ENCODE peak calls at places on chromosomes 7 and 10, in ten cellular contexts. One of them, this sample, is unnamed.

GRCh38 chr7:37488163-37488759 is 39.6 kb upstream of the ELMO1 start:
- DNase-seq in tibial nerve: no peak
- DNase-seq in transverse colon: no peak
- DNase-seq in spleen: no peak
- DNase-seq in body of pancreas: no peak
- DNase-seq in K562: no peak
- DNase-seq in uterus: no peak
- DNase-seq in breast epithelium: no peak
- DNase-seq in A549: peak; percentile 7
- DNase-seq in heart left ventricle: no peak
- DNase-seq in this sample: no peak

GRCh38 chr7:74709880-74710671 is 52.6 kb downstream of the GTF2I start:
- DNase-seq in transverse colon: no peak
- DNase-seq in tibial nerve: no peak
- DNase-seq in breast epithelium: no peak
- DNase-seq in A549: peak; percentile 38
- DNase-seq in K562: no peak
- DNase-seq in body of pancreas: no peak
- DNase-seq in heart left ventricle: no peak
- DNase-seq in uterus: no peak
- DNase-seq in spleen: no peak
- DNase-seq in this sample: no peak

GRCh38 chr7:121083138-121083789 is 94.8 kb downstream of the CPED1 start:
- DNase-seq in heart left ventricle: no peak
- DNase-seq in spleen: no peak
- DNase-seq in uterus: no peak
- DNase-seq in A549: no peak
- DNase-seq in breast epithelium: no peak
- DNase-seq in K562: peak; percentile 62
- DNase-seq in transverse colon: no peak
- DNase-seq in tibial nerve: no peak
- DNase-seq in body of pancreas: no peak
- DNase-seq in this sample: peak; percentile 44

GRCh38 chr10:119431034-119431767 is 111.3 kb downstream of the RGS10 start:
- DNase-seq in K562: peak; percentile 78
- DNase-seq in spleen: no peak
- DNase-seq in uterus: no peak
- DNase-seq in body of pancreas: no peak
- DNase-seq in breast epithelium: no peak
- DNase-seq in A549: no peak
- DNase-seq in tibial nerve: no peak
- DNase-seq in transverse colon: no peak
- DNase-seq in heart left ventricle: no peak
- DNase-seq in this sample: no peak

GRCh38 chr10:112750427-112751167 is 199.4 kb upstream of the TCF7L2 start:
- DNase-seq in A549: no peak
- DNase-seq in transverse colon: no peak
- DNase-seq in body of pancreas: no peak
- DNase-seq in tibial nerve: no peak
- DNase-seq in heart left ventricle: no peak
- DNase-seq in K562: no peak
- DNase-seq in breast epithelium: no peak
- DNase-seq in uterus: no peak
- DNase-seq in spleen: no peak
- DNase-seq in this sample: no peak

GRCh38 chr10:119333146-119333792 is 125.9 kb downstream of the GRK5 start:
- DNase-seq in breast epithelium: no peak
- DNase-seq in heart left ventricle: no peak
- DNase-seq in A549: no peak
- DNase-seq in tibial nerve: no peak
- DNase-seq in uterus: no peak
- DNase-seq in spleen: peak; percentile 49
- DNase-seq in transverse colon: no peak
- DNase-seq in body of pancreas: no peak
- DNase-seq in K562: no peak
- DNase-seq in this sample: no peak

GRCh38 chr7:123537026-123537642 is 2.7 kb upstream of the IQUB start:
- DNase-seq in breast epithelium: no peak
- DNase-seq in body of pancreas: no peak
- DNase-seq in transverse colon: no peak
- DNase-seq in uterus: no peak
- DNase-seq in K562: no peak
- DNase-seq in tibial nerve: no peak
- DNase-seq in heart left ventricle: no peak
- DNase-seq in spleen: no peak
- DNase-seq in A549: peak; percentile 25
- DNase-seq in this sample: no peak

GRCh38 chr7:22858640-22859561 is 36.3 kb upstream of the TOMM7 start:
- DNase-seq in K562: no peak
- DNase-seq in transverse colon: no peak
- DNase-seq in A549: peak; percentile 61
- DNase-seq in uterus: no peak
- DNase-seq in heart left ventricle: no peak
- DNase-seq in tibial nerve: no peak
- DNase-seq in body of pancreas: no peak
- DNase-seq in breast epithelium: peak; percentile 67
- DNase-seq in spleen: no peak
- DNase-seq in this sample: peak; percentile 42

GRCh38 chr7:138981332-138982203 is at the start of gene KIAA1549:
- DNase-seq in breast epithelium: no peak
- DNase-seq in body of pancreas: peak; percentile 80
- DNase-seq in A549: peak; percentile 72
- DNase-seq in uterus: peak; percentile 34
- DNase-seq in spleen: peak; percentile 87
- DNase-seq in heart left ventricle: peak; percentile 68
- DNase-seq in tibial nerve: no peak
- DNase-seq in K562: peak; percentile 98
- DNase-seq in transverse colon: peak; percentile 71
- DNase-seq in this sample: no peak

GRCh38 chr10:132575320-132576201 is 38.0 kb downstream of the INPP5A start:
- DNase-seq in body of pancreas: peak; percentile 55
- DNase-seq in uterus: no peak
- DNase-seq in tibial nerve: no peak
- DNase-seq in breast epithelium: peak; percentile 46
- DNase-seq in spleen: no peak
- DNase-seq in transverse colon: no peak
- DNase-seq in heart left ventricle: no peak
- DNase-seq in K562: no peak
- DNase-seq in A549: peak; percentile 48
- DNase-seq in this sample: no peak

GRCh38 chr10:111335826-111336225 is 259.0 kb downstream of the ADRA2A start:
- DNase-seq in breast epithelium: no peak
- DNase-seq in A549: no peak
- DNase-seq in K562: no peak
- DNase-seq in transverse colon: no peak
- DNase-seq in uterus: no peak
- DNase-seq in body of pancreas: no peak
- DNase-seq in heart left ventricle: no peak
- DNase-seq in spleen: no peak
- DNase-seq in tibial nerve: no peak
- DNase-seq in this sample: no peak

GRCh38 chr7:32870298-32870697 is 21.3 kb downstream of the KBTBD2 start:
- DNase-seq in tibial nerve: no peak
- DNase-seq in A549: no peak
- DNase-seq in uterus: no peak
- DNase-seq in body of pancreas: no peak
- DNase-seq in heart left ventricle: no peak
- DNase-seq in K562: no peak
- DNase-seq in transverse colon: no peak
- DNase-seq in breast epithelium: no peak
- DNase-seq in spleen: no peak
- DNase-seq in this sample: no peak

GRCh38 chr7:32390210-32390609 is 100.0 kb downstream of the LSM5 start:
- DNase-seq in K562: no peak
- DNase-seq in body of pancreas: no peak
- DNase-seq in spleen: no peak
- DNase-seq in A549: no peak
- DNase-seq in breast epithelium: no peak
- DNase-seq in tibial nerve: no peak
- DNase-seq in transverse colon: no peak
- DNase-seq in uterus: no peak
- DNase-seq in heart left ventricle: no peak
- DNase-seq in this sample: no peak

GRCh38 chr10:105585215-105585614 is 944.1 kb downstream of the SORCS3 start:
- DNase-seq in K562: no peak
- DNase-seq in transverse colon: no peak
- DNase-seq in uterus: no peak
- DNase-seq in A549: no peak
- DNase-seq in breast epithelium: no peak
- DNase-seq in heart left ventricle: no peak
- DNase-seq in body of pancreas: no peak
- DNase-seq in spleen: no peak
- DNase-seq in tibial nerve: no peak
- DNase-seq in this sample: no peak

GRCh38 chr10:105586451-105587098 is 945.5 kb downstream of the SORCS3 start:
- DNase-seq in spleen: no peak
- DNase-seq in A549: no peak
- DNase-seq in breast epithelium: no peak
- DNase-seq in heart left ventricle: no peak
- DNase-seq in transverse colon: no peak
- DNase-seq in uterus: no peak
- DNase-seq in K562: no peak
- DNase-seq in tibial nerve: no peak
- DNase-seq in body of pancreas: no peak
- DNase-seq in this sample: no peak

DNA sequence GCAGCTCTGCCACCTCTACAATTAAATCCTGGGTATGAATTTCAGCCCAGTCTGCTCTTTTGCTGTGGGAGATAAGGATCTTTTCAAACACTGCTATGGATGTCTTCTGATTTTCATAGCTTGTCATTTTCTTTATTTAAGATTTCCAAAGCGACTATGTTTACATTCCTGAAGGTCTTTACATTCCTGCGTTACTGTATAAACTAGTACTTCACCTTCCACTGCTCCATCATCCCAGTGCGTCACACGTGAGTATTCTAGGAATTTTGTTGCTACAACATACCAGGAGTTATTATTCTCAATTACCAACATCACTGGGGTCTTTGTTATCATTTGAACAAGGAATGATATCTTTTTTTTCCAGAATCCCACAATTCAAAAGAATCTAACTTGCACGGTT is 944.7 kb downstream of the SORCS3 start:
- DNase-seq in tibial nerve: no peak
- DNase-seq in transverse colon: no peak
- DNase-seq in breast epithelium: no peak
- DNase-seq in spleen: no peak
- DNase-seq in uterus: no peak
- DNase-seq in A549: peak; percentile 42
- DNase-seq in heart left ventricle: no peak
- DNase-seq in K562: no peak
- DNase-seq in body of pancreas: no peak
- DNase-seq in this sample: no peak
- TF ChIP-seq POLR2A in tibial nerve: no peak
- TF ChIP-seq POLR2A in transverse colon: no peak
- TF ChIP-seq POLR2A in breast epithelium: no peak
- TF ChIP-seq POLR2A in spleen: no peak
- TF ChIP-seq POLR2A in uterus: no peak
- TF ChIP-seq POLR2A in A549: no peak
- TF ChIP-seq POLR2A in heart left ventricle: no peak
- TF ChIP-seq POLR2A in K562: no peak
- TF ChIP-seq POLR2A in body of pancreas: no peak
- TF ChIP-seq POLR2A in this sample: no peak

GRCh38 chr10:125089486-125089885 is 70.9 kb downstream of the CTBP2 start:
- DNase-seq in spleen: peak; percentile 11
- DNase-seq in A549: no peak
- DNase-seq in breast epithelium: no peak
- DNase-seq in uterus: no peak
- DNase-seq in body of pancreas: no peak
- DNase-seq in transverse colon: no peak
- DNase-seq in tibial nerve: no peak
- DNase-seq in heart left ventricle: no peak
- DNase-seq in K562: no peak
- DNase-seq in this sample: no peak
- H3K4me1 ChIP-seq in spleen: peaks cover 56% of the 10 kb centered on the region
- H3K4me1 ChIP-seq in A549: peaks cover 42% of the 10 kb centered on the region
- H3K4me1 ChIP-seq in breast epithelium: no peaks in the 10 kb centered on the region
- H3K4me1 ChIP-seq in uterus: peaks cover 3% of the 10 kb centered on the region
- H3K4me1 ChIP-seq in body of pancreas: peaks cover 30% of the 10 kb centered on the region
- H3K4me1 ChIP-seq in transverse colon: peaks cover 19% of the 10 kb centered on the region
- H3K4me1 ChIP-seq in tibial nerve: peaks cover 10% of the 10 kb centered on the region
- H3K4me1 ChIP-seq in heart left ventricle: peaks cover 40% of the 10 kb centered on the region
- H3K4me1 ChIP-seq in K562: no peaks in the 10 kb centered on the region
- H3K4me1 ChIP-seq in this sample: peaks cover 72% of the 10 kb centered on the region

GRCh38 chr7:139989366-139990141 is 73.2 kb downstream of the PARP12 start:
- DNase-seq in uterus: no peak
- DNase-seq in breast epithelium: no peak
- DNase-seq in A549: no peak
- DNase-seq in K562: no peak
- DNase-seq in transverse colon: no peak
- DNase-seq in body of pancreas: no peak
- DNase-seq in spleen: no peak
- DNase-seq in heart left ventricle: no peak
- DNase-seq in tibial nerve: no peak
- DNase-seq in this sample: no peak

GRCh38 chr7:139990571-139990970 is 72.2 kb downstream of the PARP12 start:
- DNase-seq in spleen: no peak
- DNase-seq in K562: no peak
- DNase-seq in tibial nerve: no peak
- DNase-seq in uterus: no peak
- DNase-seq in body of pancreas: no peak
- DNase-seq in transverse colon: no peak
- DNase-seq in A549: no peak
- DNase-seq in breast epithelium: no peak
- DNase-seq in heart left ventricle: no peak
- DNase-seq in this sample: no peak

GRCh38 chr7:139990142-139990535 is 72.6 kb downstream of the PARP12 start:
- DNase-seq in transverse colon: no peak
- DNase-seq in tibial nerve: no peak
- DNase-seq in body of pancreas: no peak
- DNase-seq in uterus: no peak
- DNase-seq in spleen: no peak
- DNase-seq in heart left ventricle: no peak
- DNase-seq in A549: no peak
- DNase-seq in K562: no peak
- DNase-seq in breast epithelium: no peak
- DNase-seq in this sample: no peak

GRCh38 chr7:139985811-139986210 is 76.9 kb downstream of the PARP12 start:
- DNase-seq in A549: no peak
- DNase-seq in uterus: no peak
- DNase-seq in heart left ventricle: no peak
- DNase-seq in tibial nerve: no peak
- DNase-seq in K562: no peak
- DNase-seq in transverse colon: no peak
- DNase-seq in spleen: no peak
- DNase-seq in breast epithelium: no peak
- DNase-seq in body of pancreas: no peak
- DNase-seq in this sample: no peak

GRCh38 chr7:139987691-139988516 is 74.8 kb downstream of the PARP12 start:
- DNase-seq in uterus: no peak
- DNase-seq in K562: no peak
- DNase-seq in heart left ventricle: no peak
- DNase-seq in transverse colon: no peak
- DNase-seq in tibial nerve: no peak
- DNase-seq in body of pancreas: no peak
- DNase-seq in spleen: no peak
- DNase-seq in breast epithelium: no peak
- DNase-seq in A549: no peak
- DNase-seq in this sample: no peak
- TF ChIP-seq CTCF in uterus: no peak
- TF ChIP-seq CTCF in K562: peak; percentile 42
- TF ChIP-seq CTCF in heart left ventricle: no peak
- TF ChIP-seq CTCF in transverse colon: no peak
- TF ChIP-seq CTCF in tibial nerve: no peak
- TF ChIP-seq CTCF in body of pancreas: no peak
- TF ChIP-seq CTCF in spleen: no peak
- TF ChIP-seq CTCF in breast epithelium: no peak
- TF ChIP-seq CTCF in A549: no peak
- TF ChIP-seq CTCF in this sample: no peak

GRCh38 chr10:52027055-52027454 is 287.0 kb upstream of the DKK1 start:
- DNase-seq in heart left ventricle: no peak
- DNase-seq in breast epithelium: no peak
- DNase-seq in A549: no peak
- DNase-seq in transverse colon: no peak
- DNase-seq in uterus: no peak
- DNase-seq in tibial nerve: no peak
- DNase-seq in spleen: no peak
- DNase-seq in body of pancreas: no peak
- DNase-seq in K562: no peak
- DNase-seq in this sample: no peak
- TF ChIP-seq POLR2A in heart left ventricle: no peak
- TF ChIP-seq POLR2A in breast epithelium: no peak
- TF ChIP-seq POLR2A in A549: no peak
- TF ChIP-seq POLR2A in transverse colon: no peak
- TF ChIP-seq POLR2A in uterus: no peak
- TF ChIP-seq POLR2A in tibial nerve: no peak
- TF ChIP-seq POLR2A in spleen: no peak
- TF ChIP-seq POLR2A in body of pancreas: no peak
- TF ChIP-seq POLR2A in K562: no peak
- TF ChIP-seq POLR2A in this sample: no peak

This sample was measured in gastrocnemius medialis.